ENCODE peak calls at places on chromosome 11, in nine cellular contexts. One of them, this sample, is unnamed.

GRCh38 chr11:30879322-30880020 is 293.3 kb upstream of the MPPED2 start:
- DNase-seq in NCI-H1105: peak; percentile 90
- DNase-seq in C1 segment of cervical spinal cord: no peak
- DNase-seq in SW480: no peak
- DNase-seq in naive B cell: no peak
- DNase-seq in kidney epithelial cell: no peak
- DNase-seq in right lobe of liver: no peak
- DNase-seq in GM12892: no peak
- DNase-seq in activated CD8-positive, alpha-beta T cell treated with anti-CD3 and anti-CD28 coated beads for 36 hours: no peak
- DNase-seq in this sample: peak; percentile 95

GRCh38 chr11:3132271-3132781 is 32.8 kb downstream of the OSBPL5 start:
- DNase-seq in GM12892: no peak
- DNase-seq in kidney epithelial cell: no peak
- DNase-seq in naive B cell: no peak
- DNase-seq in C1 segment of cervical spinal cord: no peak
- DNase-seq in activated CD8-positive, alpha-beta T cell treated with anti-CD3 and anti-CD28 coated beads for 36 hours: no peak
- DNase-seq in NCI-H1105: no peak
- DNase-seq in right lobe of liver: no peak
- DNase-seq in SW480: no peak
- DNase-seq in this sample: no peak

GRCh38 chr11:43367382-43368178 is 8.9 kb downstream of the TTC17 start:
- DNase-seq in GM12892: no peak
- DNase-seq in C1 segment of cervical spinal cord: no peak
- DNase-seq in right lobe of liver: no peak
- DNase-seq in naive B cell: peak; percentile 43
- DNase-seq in NCI-H1105: no peak
- DNase-seq in kidney epithelial cell: no peak
- DNase-seq in activated CD8-positive, alpha-beta T cell treated with anti-CD3 and anti-CD28 coated beads for 36 hours: no peak
- DNase-seq in SW480: no peak
- DNase-seq in this sample: no peak

GRCh38 chr11:86196291-86196690 is 48.3 kb upstream of the EED start:
- DNase-seq in activated CD8-positive, alpha-beta T cell treated with anti-CD3 and anti-CD28 coated beads for 36 hours: no peak
- DNase-seq in naive B cell: no peak
- DNase-seq in kidney epithelial cell: no peak
- DNase-seq in SW480: peak; percentile 23
- DNase-seq in NCI-H1105: no peak
- DNase-seq in C1 segment of cervical spinal cord: no peak
- DNase-seq in GM12892: no peak
- DNase-seq in right lobe of liver: no peak
- DNase-seq in this sample: no peak

GRCh38 chr11:78040691-78041379 is 17.8 kb upstream of the KCTD14 start:
- DNase-seq in NCI-H1105: no peak
- DNase-seq in SW480: no peak
- DNase-seq in right lobe of liver: no peak
- DNase-seq in activated CD8-positive, alpha-beta T cell treated with anti-CD3 and anti-CD28 coated beads for 36 hours: peak; percentile 52
- DNase-seq in GM12892: no peak
- DNase-seq in naive B cell: no peak
- DNase-seq in C1 segment of cervical spinal cord: no peak
- DNase-seq in kidney epithelial cell: no peak
- DNase-seq in this sample: no peak

GRCh38 chr11:44592125-44592643 is 26.7 kb downstream of the CD82 start:
- DNase-seq in C1 segment of cervical spinal cord: no peak
- DNase-seq in right lobe of liver: no peak
- DNase-seq in activated CD8-positive, alpha-beta T cell treated with anti-CD3 and anti-CD28 coated beads for 36 hours: no peak
- DNase-seq in SW480: no peak
- DNase-seq in naive B cell: no peak
- DNase-seq in kidney epithelial cell: no peak
- DNase-seq in GM12892: no peak
- DNase-seq in NCI-H1105: no peak
- DNase-seq in this sample: no peak

GRCh38 chr11:35541621-35542375 is 16.4 kb upstream of the PAMR1 start:
- DNase-seq in SW480: no peak
- DNase-seq in right lobe of liver: no peak
- DNase-seq in kidney epithelial cell: no peak
- DNase-seq in activated CD8-positive, alpha-beta T cell treated with anti-CD3 and anti-CD28 coated beads for 36 hours: no peak
- DNase-seq in GM12892: no peak
- DNase-seq in C1 segment of cervical spinal cord: no peak
- DNase-seq in naive B cell: no peak
- DNase-seq in NCI-H1105: no peak
- DNase-seq in this sample: no peak

GRCh38 chr11:129710423-129710822 is 105.2 kb upstream of the TMEM45B start:
- DNase-seq in activated CD8-positive, alpha-beta T cell treated with anti-CD3 and anti-CD28 coated beads for 36 hours: no peak
- DNase-seq in SW480: no peak
- DNase-seq in kidney epithelial cell: no peak
- DNase-seq in GM12892: no peak
- DNase-seq in C1 segment of cervical spinal cord: no peak
- DNase-seq in right lobe of liver: no peak
- DNase-seq in NCI-H1105: no peak
- DNase-seq in naive B cell: no peak
- DNase-seq in this sample: no peak

GRCh38 chr11:128886401-128887119 is 4.6 kb upstream of the KCNJ5 start:
- DNase-seq in NCI-H1105: peak; percentile 45
- DNase-seq in C1 segment of cervical spinal cord: no peak
- DNase-seq in SW480: peak; percentile 61
- DNase-seq in GM12892: no peak
- DNase-seq in naive B cell: no peak
- DNase-seq in activated CD8-positive, alpha-beta T cell treated with anti-CD3 and anti-CD28 coated beads for 36 hours: peak; percentile 37
- DNase-seq in right lobe of liver: no peak
- DNase-seq in kidney epithelial cell: no peak
- DNase-seq in this sample: peak; percentile 52

GRCh38 chr11:2533642-2534115 is 88.9 kb downstream of the KCNQ1 start:
- DNase-seq in SW480: peak; percentile 93
- DNase-seq in right lobe of liver: peak; percentile 52
- DNase-seq in NCI-H1105: no peak
- DNase-seq in activated CD8-positive, alpha-beta T cell treated with anti-CD3 and anti-CD28 coated beads for 36 hours: peak; percentile 77
- DNase-seq in naive B cell: peak; percentile 34
- DNase-seq in GM12892: no peak
- DNase-seq in kidney epithelial cell: peak; percentile 77
- DNase-seq in C1 segment of cervical spinal cord: no peak
- DNase-seq in this sample: no peak

GRCh38 chr11:92801685-92802084 is 167.8 kb upstream of the MTNR1B start:
- DNase-seq in activated CD8-positive, alpha-beta T cell treated with anti-CD3 and anti-CD28 coated beads for 36 hours: no peak
- DNase-seq in GM12892: no peak
- DNase-seq in C1 segment of cervical spinal cord: no peak
- DNase-seq in right lobe of liver: no peak
- DNase-seq in kidney epithelial cell: no peak
- DNase-seq in naive B cell: no peak
- DNase-seq in NCI-H1105: no peak
- DNase-seq in SW480: no peak
- DNase-seq in this sample: no peak

GRCh38 chr11:94183886-94184264 is 55.2 kb downstream of the PANX1 start:
- DNase-seq in NCI-H1105: no peak
- DNase-seq in naive B cell: peak; percentile 25
- DNase-seq in GM12892: peak; percentile 5
- DNase-seq in kidney epithelial cell: peak; percentile 31
- DNase-seq in SW480: peak; percentile 40
- DNase-seq in activated CD8-positive, alpha-beta T cell treated with anti-CD3 and anti-CD28 coated beads for 36 hours: peak; percentile 40
- DNase-seq in right lobe of liver: peak; percentile 68
- DNase-seq in C1 segment of cervical spinal cord: no peak
- DNase-seq in this sample: peak; percentile 41

GRCh38 chr11:29093416-29093815 is 923.4 kb downstream of the KCNA4 start:
- DNase-seq in NCI-H1105: no peak
- DNase-seq in right lobe of liver: no peak
- DNase-seq in kidney epithelial cell: no peak
- DNase-seq in SW480: no peak
- DNase-seq in naive B cell: no peak
- DNase-seq in C1 segment of cervical spinal cord: no peak
- DNase-seq in activated CD8-positive, alpha-beta T cell treated with anti-CD3 and anti-CD28 coated beads for 36 hours: no peak
- DNase-seq in GM12892: no peak
- DNase-seq in this sample: no peak

GRCh38 chr11:96187779-96188624 is 155.0 kb downstream of the MAML2 start:
- DNase-seq in C1 segment of cervical spinal cord: no peak
- DNase-seq in activated CD8-positive, alpha-beta T cell treated with anti-CD3 and anti-CD28 coated beads for 36 hours: peak; percentile 72
- DNase-seq in NCI-H1105: no peak
- DNase-seq in SW480: peak; percentile 59
- DNase-seq in GM12892: no peak
- DNase-seq in kidney epithelial cell: peak; percentile 56
- DNase-seq in right lobe of liver: no peak
- DNase-seq in naive B cell: no peak
- DNase-seq in this sample: no peak

GRCh38 chr11:69670158-69670845 is 4.9 kb downstream of the LTO1 start:
- DNase-seq in C1 segment of cervical spinal cord: peak; percentile 47
- DNase-seq in naive B cell: peak; percentile 59
- DNase-seq in right lobe of liver: peak; percentile 78
- DNase-seq in NCI-H1105: peak; percentile 84
- DNase-seq in GM12892: peak; percentile 79
- DNase-seq in kidney epithelial cell: peak; percentile 34
- DNase-seq in activated CD8-positive, alpha-beta T cell treated with anti-CD3 and anti-CD28 coated beads for 36 hours: peak; percentile 70
- DNase-seq in SW480: peak; percentile 82
- DNase-seq in this sample: peak; percentile 64

This sample was measured in COR-L47.